ENCODE peak calls at places on chromosomes 7 and 10, in six cellular contexts. One of them, this sample, is unnamed.

GRCh38 chr10:35304649-35305048 is 31.7 kb upstream of the CCNY start:
- DNase-seq in thoracic aorta: no peak
- DNase-seq in CD8-positive, alpha-beta T cell: no peak
- DNase-seq in mammary epithelial cell: no peak
- DNase-seq in IMR-90: no peak
- DNase-seq in sigmoid colon: no peak
- DNase-seq in this sample: no peak

GRCh38 chr7:132518102-132518838 is 58.0 kb downstream of the PLXNA4 start:
- DNase-seq in thoracic aorta: no peak
- DNase-seq in CD8-positive, alpha-beta T cell: no peak
- DNase-seq in mammary epithelial cell: no peak
- DNase-seq in IMR-90: no peak
- DNase-seq in sigmoid colon: no peak
- DNase-seq in this sample: no peak

GRCh38 chr7:139720705-139721231 is 57.0 kb downstream of the HIPK2 start:
- DNase-seq in thoracic aorta: no peak
- DNase-seq in CD8-positive, alpha-beta T cell: no peak
- DNase-seq in mammary epithelial cell: no peak
- DNase-seq in IMR-90: peak; percentile 52
- DNase-seq in sigmoid colon: no peak
- DNase-seq in this sample: no peak

GRCh38 chr7:8931906-8932646 is 498.7 kb downstream of the NXPH1 start:
- DNase-seq in thoracic aorta: no peak
- DNase-seq in CD8-positive, alpha-beta T cell: no peak
- DNase-seq in mammary epithelial cell: no peak
- DNase-seq in IMR-90: no peak
- DNase-seq in sigmoid colon: no peak
- DNase-seq in this sample: no peak

GRCh38 chr7:99953649-99954048 is 22.2 kb downstream of the AZGP1 start:
- DNase-seq in thoracic aorta: no peak
- DNase-seq in CD8-positive, alpha-beta T cell: no peak
- DNase-seq in mammary epithelial cell: peak; percentile 57
- DNase-seq in IMR-90: peak; percentile 2
- DNase-seq in sigmoid colon: no peak
- DNase-seq in this sample: no peak

GRCh38 chr10:4656576-4657194 is 169.3 kb upstream of the AKR1E2 start:
- DNase-seq in thoracic aorta: no peak
- DNase-seq in CD8-positive, alpha-beta T cell: peak; percentile 31
- DNase-seq in mammary epithelial cell: peak; percentile 52
- DNase-seq in IMR-90: peak; percentile 67
- DNase-seq in sigmoid colon: peak; percentile 82
- DNase-seq in this sample: no peak

GRCh38 chr7:77933394-77933793 is 134.8 kb downstream of the PHTF2 start:
- DNase-seq in thoracic aorta: no peak
- DNase-seq in CD8-positive, alpha-beta T cell: no peak
- DNase-seq in mammary epithelial cell: peak; percentile 65
- DNase-seq in IMR-90: peak; percentile 60
- DNase-seq in sigmoid colon: no peak
- DNase-seq in this sample: no peak

GRCh38 chr7:42263971-42264370 is 27.0 kb upstream of the GLI3 start:
- DNase-seq in thoracic aorta: no peak
- DNase-seq in CD8-positive, alpha-beta T cell: no peak
- DNase-seq in mammary epithelial cell: no peak
- DNase-seq in IMR-90: no peak
- DNase-seq in sigmoid colon: no peak
- DNase-seq in this sample: no peak

GRCh38 chr10:24235471-24235870 is 26.5 kb downstream of the KIAA1217 start:
- DNase-seq in thoracic aorta: no peak
- DNase-seq in CD8-positive, alpha-beta T cell: no peak
- DNase-seq in mammary epithelial cell: no peak
- DNase-seq in IMR-90: no peak
- DNase-seq in sigmoid colon: no peak
- DNase-seq in this sample: no peak

GRCh38 chr7:151680810-151681209 is 161.1 kb upstream of the RHEB start:
- DNase-seq in thoracic aorta: no peak
- DNase-seq in CD8-positive, alpha-beta T cell: no peak
- DNase-seq in mammary epithelial cell: no peak
- DNase-seq in IMR-90: peak; percentile 74
- DNase-seq in sigmoid colon: peak; percentile 84
- DNase-seq in this sample: no peak

GRCh38 chr7:28815928-28816373 is 142.2 kb downstream of the TRIL start:
- DNase-seq in thoracic aorta: no peak
- DNase-seq in CD8-positive, alpha-beta T cell: no peak
- DNase-seq in mammary epithelial cell: no peak
- DNase-seq in IMR-90: no peak
- DNase-seq in sigmoid colon: no peak
- DNase-seq in this sample: no peak

GRCh38 chr10:126598009-126598408 is 72.5 kb downstream of the C10orf90 start:
- DNase-seq in thoracic aorta: no peak
- DNase-seq in CD8-positive, alpha-beta T cell: no peak
- DNase-seq in mammary epithelial cell: peak; percentile 26
- DNase-seq in IMR-90: peak; percentile 27
- DNase-seq in sigmoid colon: no peak
- DNase-seq in this sample: no peak

GRCh38 chr10:21134645-21135395 is 237.7 kb upstream of the NEBL start:
- DNase-seq in thoracic aorta: no peak
- DNase-seq in CD8-positive, alpha-beta T cell: no peak
- DNase-seq in mammary epithelial cell: peak; percentile 88
- DNase-seq in IMR-90: no peak
- DNase-seq in sigmoid colon: no peak
- DNase-seq in this sample: no peak

GRCh38 chr10:35578608-35578956 is 26.6 kb upstream of the GJD4 start:
- DNase-seq in thoracic aorta: no peak
- DNase-seq in CD8-positive, alpha-beta T cell: no peak
- DNase-seq in mammary epithelial cell: no peak
- DNase-seq in IMR-90: no peak
- DNase-seq in sigmoid colon: no peak
- DNase-seq in this sample: no peak

GRCh38 chr10:71763352-71764127 is 9.8 kb downstream of the VSIR start:
- DNase-seq in thoracic aorta: no peak
- DNase-seq in CD8-positive, alpha-beta T cell: no peak
- DNase-seq in mammary epithelial cell: no peak
- DNase-seq in IMR-90: peak; percentile 52
- DNase-seq in sigmoid colon: no peak
- DNase-seq in this sample: no peak

GRCh38 chr10:80455461-80456345 is 1.6 kb downstream of the TSPAN14 start:
- DNase-seq in thoracic aorta: no peak
- DNase-seq in CD8-positive, alpha-beta T cell: no peak
- DNase-seq in mammary epithelial cell: no peak
- DNase-seq in IMR-90: no peak
- DNase-seq in sigmoid colon: no peak
- DNase-seq in this sample: no peak

GRCh38 chr7:144508702-144509101 is 105.2 kb upstream of the NOBOX start:
- DNase-seq in thoracic aorta: no peak
- DNase-seq in CD8-positive, alpha-beta T cell: no peak
- DNase-seq in mammary epithelial cell: no peak
- DNase-seq in IMR-90: no peak
- DNase-seq in sigmoid colon: no peak
- DNase-seq in this sample: no peak

GRCh38 chr10:76882245-76882644 is 755.4 kb downstream of the KCNMA1 start:
- DNase-seq in thoracic aorta: no peak
- DNase-seq in CD8-positive, alpha-beta T cell: no peak
- DNase-seq in mammary epithelial cell: no peak
- DNase-seq in IMR-90: no peak
- DNase-seq in sigmoid colon: no peak
- DNase-seq in this sample: no peak

GRCh38 chr10:63672491-63672890 is 151.3 kb downstream of the REEP3 start:
- DNase-seq in thoracic aorta: no peak
- DNase-seq in CD8-positive, alpha-beta T cell: no peak
- DNase-seq in mammary epithelial cell: no peak
- DNase-seq in IMR-90: no peak
- DNase-seq in sigmoid colon: no peak
- DNase-seq in this sample: no peak
- H3K27ac ChIP-seq in thoracic aorta: no peak overlapping the region
- H3K27ac ChIP-seq in CD8-positive, alpha-beta T cell: no peak overlapping the region
- H3K27ac ChIP-seq in mammary epithelial cell: no peak overlapping the region
- H3K27ac ChIP-seq in IMR-90: no peak overlapping the region
- H3K27ac ChIP-seq in sigmoid colon: no peak overlapping the region
- H3K27ac ChIP-seq in this sample: no peak overlapping the region

DNA sequence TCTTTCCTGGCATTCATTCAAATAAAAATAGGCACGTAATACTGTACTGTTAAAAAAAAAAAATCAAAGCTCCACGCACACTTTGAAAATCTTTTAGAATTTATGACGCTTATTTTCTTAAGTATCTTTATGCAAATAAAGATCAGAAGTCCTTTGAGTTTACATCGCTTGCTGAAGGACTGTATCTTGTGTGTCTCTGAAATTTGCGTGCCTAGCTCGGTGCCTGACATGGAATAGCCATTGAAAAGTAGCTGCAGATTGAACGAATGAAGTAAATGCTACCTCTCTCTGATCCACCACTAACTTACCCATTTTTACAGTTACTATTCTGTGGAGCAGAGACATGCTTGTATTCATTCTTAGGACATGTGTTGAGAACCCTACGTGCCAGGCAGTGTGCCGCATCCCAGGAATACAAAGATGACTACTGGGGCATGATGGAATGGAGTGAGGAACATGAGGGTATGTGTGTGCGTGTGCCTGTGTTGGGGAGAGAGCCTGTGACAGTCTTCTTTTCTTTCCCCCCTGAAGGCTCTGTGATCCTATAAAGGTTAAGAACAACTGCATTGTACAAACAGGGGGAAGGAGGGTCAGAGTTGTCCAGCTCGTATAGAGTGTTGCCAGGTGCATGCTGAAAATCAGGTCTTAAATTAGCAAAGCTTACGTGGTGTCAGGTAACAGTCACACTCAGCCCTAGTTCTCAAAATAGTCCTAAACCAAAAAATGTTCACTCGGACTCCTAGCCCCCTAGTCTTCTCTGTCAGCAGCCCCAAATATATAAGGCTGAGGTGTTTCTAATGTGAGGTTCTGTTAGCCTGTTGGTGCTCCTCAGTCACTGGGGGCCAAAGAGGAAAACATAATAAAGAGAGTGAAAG is 161.8 kb downstream of the CELF2 start:
- DNase-seq in thoracic aorta: no peak
- DNase-seq in CD8-positive, alpha-beta T cell: no peak
- DNase-seq in mammary epithelial cell: no peak
- DNase-seq in IMR-90: no peak
- DNase-seq in sigmoid colon: no peak
- DNase-seq in this sample: no peak
- H3K27ac ChIP-seq in thoracic aorta: no peak overlapping the region
- H3K27ac ChIP-seq in CD8-positive, alpha-beta T cell: peak overlapping the region; percentile 48
- H3K27ac ChIP-seq in mammary epithelial cell: no peak overlapping the region
- H3K27ac ChIP-seq in IMR-90: no peak overlapping the region
- H3K27ac ChIP-seq in sigmoid colon: no peak overlapping the region
- H3K27ac ChIP-seq in this sample: peak overlapping the region; percentile 71

DNA sequence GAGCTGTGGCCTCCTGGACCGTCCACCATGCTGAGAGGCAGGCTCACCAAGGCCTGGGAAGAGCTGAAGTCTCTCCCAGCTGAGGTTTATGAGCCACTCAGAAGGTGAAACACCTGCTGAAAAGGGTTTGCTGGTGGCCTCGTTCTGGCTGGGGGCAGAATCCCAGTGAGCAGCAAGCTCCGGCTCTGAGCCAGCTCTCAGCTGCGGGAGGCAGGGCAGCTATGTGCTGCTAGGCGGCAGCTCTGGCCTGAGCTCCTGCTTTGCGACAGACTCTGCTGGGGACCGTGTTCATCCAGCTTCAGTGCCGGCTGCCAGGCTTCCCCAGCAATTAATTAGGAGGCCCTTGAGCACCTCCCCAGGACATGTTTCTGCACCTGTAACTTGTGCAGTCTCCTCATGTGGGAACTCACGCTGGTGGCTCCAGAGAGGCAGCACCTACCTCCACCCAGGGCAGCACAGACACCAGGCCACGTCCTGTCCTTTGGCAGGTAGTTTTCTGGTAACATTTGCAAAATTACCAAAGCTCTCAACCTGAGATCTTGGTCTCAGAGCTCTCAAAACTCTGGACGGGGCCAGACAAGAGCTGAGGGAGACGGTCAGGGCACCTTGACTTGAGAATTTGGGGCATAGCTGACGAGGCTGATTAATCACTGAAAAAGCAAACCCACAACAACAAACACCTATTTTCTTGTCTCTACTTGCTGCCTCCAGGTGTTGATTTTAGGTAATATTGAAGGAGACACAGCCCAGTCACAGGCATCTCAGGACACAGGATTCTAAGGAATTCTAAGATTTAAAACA is 185.0 kb downstream of the TCERG1L start:
- DNase-seq in thoracic aorta: no peak
- DNase-seq in CD8-positive, alpha-beta T cell: no peak
- DNase-seq in mammary epithelial cell: peak; percentile 66
- DNase-seq in IMR-90: no peak
- DNase-seq in sigmoid colon: no peak
- DNase-seq in this sample: no peak
- H3K27ac ChIP-seq in thoracic aorta: no peak overlapping the region
- H3K27ac ChIP-seq in CD8-positive, alpha-beta T cell: no peak overlapping the region
- H3K27ac ChIP-seq in mammary epithelial cell: no peak overlapping the region
- H3K27ac ChIP-seq in IMR-90: no peak overlapping the region
- H3K27ac ChIP-seq in sigmoid colon: no peak overlapping the region
- H3K27ac ChIP-seq in this sample: no peak overlapping the region

GRCh38 chr10:97738616-97739015 is 1.7 kb downstream of the ZFYVE27 start:
- DNase-seq in thoracic aorta: no peak
- DNase-seq in CD8-positive, alpha-beta T cell: no peak
- DNase-seq in mammary epithelial cell: no peak
- DNase-seq in IMR-90: no peak
- DNase-seq in sigmoid colon: peak; percentile 55
- DNase-seq in this sample: no peak
- H3K27ac ChIP-seq in thoracic aorta: no peak overlapping the region
- H3K27ac ChIP-seq in CD8-positive, alpha-beta T cell: no peak overlapping the region
- H3K27ac ChIP-seq in mammary epithelial cell: no peak overlapping the region
- H3K27ac ChIP-seq in IMR-90: no peak overlapping the region
- H3K27ac ChIP-seq in sigmoid colon: no peak overlapping the region
- H3K27ac ChIP-seq in this sample: no peak overlapping the region

GRCh38 chr7:130897515-130898419 is 163.8 kb upstream of the KLF14 start:
- DNase-seq in thoracic aorta: no peak
- DNase-seq in CD8-positive, alpha-beta T cell: no peak
- DNase-seq in mammary epithelial cell: no peak
- DNase-seq in IMR-90: no peak
- DNase-seq in sigmoid colon: no peak
- DNase-seq in this sample: no peak
- H3K27ac ChIP-seq in thoracic aorta: peak overlapping the region; percentile 37
- H3K27ac ChIP-seq in CD8-positive, alpha-beta T cell: no peak overlapping the region
- H3K27ac ChIP-seq in mammary epithelial cell: no peak overlapping the region
- H3K27ac ChIP-seq in IMR-90: peak overlapping the region; percentile 71
- H3K27ac ChIP-seq in sigmoid colon: peak overlapping the region; percentile 32
- H3K27ac ChIP-seq in this sample: peak overlapping the region; percentile 50

This sample was measured in esophagus squamous epithelium.